ENCODE peak calls at places on chromosomes 3 and 15, in nine cellular contexts. Y is Panc1; Q is AG04450; K is trophoblast cell; D is RWPE1; E is cortex of kidney; F is mesendoderm; R is body of pancreas; X is naive thymus-derived CD4-positive, alpha-beta T cell. C is an unnamed sample.

GRCh38 chr3:126466886-126467610 is 8.6 kb downstream of the ZXDC start:
- DNase-seq in Y (no peak), Q (no peak), K (no peak), D (no peak), E (no peak), F (no peak), R (no peak), X (no peak), C (no peak)

GRCh38 chr3:124860599-124860998 is 26.6 kb downstream of the ITGB5 start:
- DNase-seq in Y (peak), Q (peak), K (no peak), D (peak), E (no peak), F (peak), R (peak), X (no peak), C (no peak)

GRCh38 chr3:34570916-34571705 is 772.7 kb downstream of the PDCD6IP start:
- DNase-seq in Y (no peak), Q (no peak), K (peak), D (no peak), E (no peak), F (no peak), R (no peak), X (no peak), C (no peak)

GRCh38 chr15:31108836-31109235 is 7.3 kb upstream of the TRPM1 start:
- DNase-seq in Y (no peak), Q (no peak), K (no peak), D (no peak), E (no peak), F (no peak), R (no peak), X (no peak), C (no peak)

GRCh38 chr3:62873672-62874397 is 1.4 kb downstream of the CADPS start:
- DNase-seq in Y (no peak), Q (no peak), K (no peak), D (no peak), E (no peak), F (peak), R (peak), X (no peak), C (no peak)

GRCh38 chr3:9122732-9123364 is 126.6 kb downstream of the SRGAP3 start:
- DNase-seq in Y (no peak), Q (no peak), K (no peak), D (no peak), E (no peak), F (no peak), R (no peak), X (no peak), C (no peak)

GRCh38 chr15:62454567-62455172 is 289.6 kb upstream of the C2CD4B start:
- DNase-seq in Y (no peak), Q (no peak), K (no peak), D (no peak), E (no peak), F (no peak), R (no peak), X (no peak), C (no peak)

GRCh38 chr15:37014137-37014536 is 86.2 kb downstream of the MEIS2 start:
- DNase-seq in Y (no peak), Q (no peak), K (no peak), D (no peak), E (no peak), F (no peak), R (no peak), X (no peak), C (no peak)

GRCh38 chr3:128074851-128075515 is 22.7 kb downstream of the SEC61A1 start:
- DNase-seq in Y (no peak), Q (no peak), K (no peak), D (no peak), E (no peak), F (no peak), R (no peak), X (no peak), C (no peak)